ENCODE peak calls at places on chromosomes 12 and 14, in four cellular contexts. One of them, this sample, is unnamed.

GRCh38 chr12:3130053-3130805 is 53.0 kb downstream of the TSPAN9 start:
- DNase-seq in GM23338: no peak
- DNase-seq in SK-N-SH: peak
- DNase-seq in K562: no peak
- DNase-seq in this sample: no peak

GRCh38 chr12:106010746-106011145 is 128.0 kb downstream of the NUAK1 start:
- DNase-seq in SK-N-SH: no peak
- DNase-seq in K562: no peak
- DNase-seq in GM23338: no peak
- DNase-seq in this sample: no peak

GRCh38 chr14:20811994-20812393 is 9.3 kb upstream of the RNASE1 start:
- DNase-seq in K562: no peak
- DNase-seq in GM23338: no peak
- DNase-seq in SK-N-SH: no peak
- DNase-seq in this sample: no peak

GRCh38 chr12:116855744-116856470 is 25.3 kb downstream of the HRK start:
- DNase-seq in GM23338: no peak
- DNase-seq in K562: no peak
- DNase-seq in SK-N-SH: no peak
- DNase-seq in this sample: no peak

GRCh38 chr12:65895759-65896656 is 71.7 kb downstream of the HMGA2 start:
- DNase-seq in GM23338: peak
- DNase-seq in SK-N-SH: no peak
- DNase-seq in K562: no peak
- DNase-seq in this sample: no peak

GRCh38 chr14:50025776-50026175 is 90.6 kb downstream of the VCPKMT start:
- DNase-seq in SK-N-SH: no peak
- DNase-seq in GM23338: no peak
- DNase-seq in K562: no peak
- DNase-seq in this sample: no peak

GRCh38 chr14:22159968-22160367 is 429.1 kb downstream of the DAD1 start:
- DNase-seq in GM23338: no peak
- DNase-seq in K562: no peak
- DNase-seq in SK-N-SH: no peak
- DNase-seq in this sample: no peak

GRCh38 chr12:128813883-128814282 is 9.9 kb downstream of the SLC15A4 start:
- DNase-seq in SK-N-SH: no peak
- DNase-seq in K562: no peak
- DNase-seq in GM23338: no peak
- DNase-seq in this sample: no peak

DNA sequence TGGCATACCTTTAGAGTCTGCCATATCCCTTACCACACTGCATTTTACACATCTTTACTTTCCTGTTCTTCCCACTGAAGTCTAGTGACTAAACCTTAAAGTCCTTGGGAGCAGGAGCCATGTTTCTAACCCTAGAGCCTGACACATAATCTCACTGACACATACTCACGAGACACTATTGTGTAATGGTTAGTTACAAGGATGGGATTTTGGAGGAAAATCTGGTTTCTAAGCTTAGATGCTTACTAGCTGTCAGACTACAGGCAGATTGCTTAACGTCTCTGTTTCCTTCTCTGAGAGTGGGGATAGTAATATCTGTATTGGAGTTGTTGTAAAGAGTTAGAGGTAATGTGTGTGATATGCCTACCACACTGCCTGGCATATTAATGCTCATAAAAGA is 6.2 kb upstream of the DYRK4 start:
- DNase-seq in SK-N-SH: no peak
- DNase-seq in GM23338: no peak
- DNase-seq in K562: no peak
- DNase-seq in this sample: no peak
- TF ChIP-seq REST in SK-N-SH: no peak
- TF ChIP-seq REST in GM23338: no peak
- TF ChIP-seq REST in K562: no peak
- TF ChIP-seq REST in this sample: no peak

DNA sequence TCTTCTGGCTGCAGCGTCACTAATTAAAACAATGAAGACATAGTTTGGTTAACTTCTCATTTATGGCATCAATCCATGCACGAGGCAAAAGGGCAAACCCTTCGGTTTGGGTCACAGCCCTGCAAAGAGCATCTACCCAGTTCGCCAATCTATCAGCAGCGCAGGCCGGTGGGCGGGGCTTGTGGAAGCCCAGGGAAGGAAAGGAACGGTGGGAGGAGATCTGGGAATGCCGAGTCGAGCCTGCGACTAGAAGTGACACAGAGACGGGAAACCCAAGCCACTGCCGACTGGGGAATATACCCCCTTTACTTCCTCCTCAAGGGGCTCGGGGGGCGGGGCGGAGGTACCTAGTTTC is 463 bp downstream of the KICS2 start:
- DNase-seq in GM23338: peak
- DNase-seq in SK-N-SH: peak
- DNase-seq in K562: peak
- DNase-seq in this sample: peak
- TF ChIP-seq REST in GM23338: no peak
- TF ChIP-seq REST in SK-N-SH: no peak
- TF ChIP-seq REST in K562: no peak
- TF ChIP-seq REST in this sample: no peak

DNA sequence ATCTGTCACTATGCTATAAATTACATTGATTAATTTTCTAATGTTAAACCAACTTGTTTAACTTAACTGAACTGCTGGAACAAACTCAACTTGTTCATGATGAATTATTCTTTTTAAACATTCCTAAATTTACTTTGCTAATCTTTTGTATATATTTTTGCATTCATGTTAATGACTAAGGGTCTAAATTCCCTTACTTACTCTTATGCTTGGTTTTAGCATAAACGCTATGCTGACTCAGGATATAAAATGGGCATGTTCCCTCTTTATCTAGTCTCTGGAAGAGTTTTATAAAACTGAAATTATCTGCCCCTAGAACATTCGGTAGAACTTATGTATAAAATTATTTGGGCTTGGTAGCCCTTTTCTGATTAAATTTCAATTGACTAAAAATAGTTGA is 342.8 kb upstream of the DIO2 start:
- DNase-seq in K562: no peak
- DNase-seq in SK-N-SH: no peak
- DNase-seq in GM23338: no peak
- DNase-seq in this sample: no peak
- TF ChIP-seq REST in K562: no peak
- TF ChIP-seq REST in SK-N-SH: no peak
- TF ChIP-seq REST in GM23338: no peak
- TF ChIP-seq REST in this sample: no peak

GRCh38 chr12:27970391-27970980 is 2.0 kb downstream of the PTHLH start:
- DNase-seq in GM23338: peak
- DNase-seq in K562: no peak
- DNase-seq in SK-N-SH: peak
- DNase-seq in this sample: no peak

GRCh38 chr12:27970981-27971489 is 1.5 kb downstream of the PTHLH start:
- DNase-seq in GM23338: peak
- DNase-seq in K562: no peak
- DNase-seq in SK-N-SH: peak
- DNase-seq in this sample: no peak

GRCh38 chr12:27969011-27969900 is 3.3 kb downstream of the PTHLH start:
- DNase-seq in SK-N-SH: peak
- DNase-seq in GM23338: peak
- DNase-seq in K562: no peak
- DNase-seq in this sample: no peak

GRCh38 chr12:27971606-27972005 is 927 bp downstream of the PTHLH start:
- DNase-seq in K562: no peak
- DNase-seq in GM23338: no peak
- DNase-seq in SK-N-SH: no peak
- DNase-seq in this sample: no peak

DNA sequence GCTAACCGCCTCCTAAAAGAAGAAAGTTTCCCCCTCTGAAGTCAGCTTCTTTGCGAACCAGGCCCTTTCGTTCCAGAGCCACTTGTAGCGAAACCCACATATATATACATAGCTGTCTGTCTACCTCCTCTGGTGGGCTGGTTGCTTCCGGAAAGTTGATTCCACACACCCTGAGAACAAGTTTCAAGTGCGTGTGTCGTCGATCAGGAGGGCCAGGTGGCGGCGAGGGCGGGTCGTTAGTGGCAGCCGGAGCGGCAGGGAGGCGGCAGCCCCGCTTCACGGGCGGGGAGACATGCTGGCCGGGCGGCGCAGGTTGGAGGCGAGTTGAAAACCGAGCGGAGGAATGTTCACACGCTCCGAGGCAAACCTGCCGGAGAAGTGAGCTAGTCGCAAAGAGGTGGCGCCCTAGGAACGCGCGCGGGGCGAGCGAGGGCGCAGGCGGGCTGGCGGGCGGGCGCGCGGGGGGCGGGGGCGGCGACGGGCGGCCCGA is 2.6 kb downstream of the PTHLH start:
- DNase-seq in K562: peak
- DNase-seq in SK-N-SH: no peak
- DNase-seq in GM23338: peak
- DNase-seq in this sample: no peak
- TF ChIP-seq REST in K562: no peak
- TF ChIP-seq REST in SK-N-SH: no peak
- TF ChIP-seq REST in GM23338: no peak
- TF ChIP-seq REST in this sample: no peak

GRCh38 chr14:92460916-92461579 is 52.5 kb upstream of the RIN3 start:
- DNase-seq in SK-N-SH: no peak
- DNase-seq in K562: no peak
- DNase-seq in GM23338: peak
- DNase-seq in this sample: no peak
- TF ChIP-seq REST in SK-N-SH: no peak
- TF ChIP-seq REST in K562: no peak
- TF ChIP-seq REST in GM23338: no peak
- TF ChIP-seq REST in this sample: no peak

GRCh38 chr14:81455344-81455743 is 55.2 kb upstream of the STON2 start:
- DNase-seq in K562: no peak
- DNase-seq in GM23338: no peak
- DNase-seq in SK-N-SH: no peak
- DNase-seq in this sample: no peak

GRCh38 chr14:81452766-81453165 is 52.6 kb upstream of the STON2 start:
- DNase-seq in GM23338: no peak
- DNase-seq in SK-N-SH: peak
- DNase-seq in K562: no peak
- DNase-seq in this sample: no peak

GRCh38 chr14:81454572-81455218 is 54.6 kb upstream of the STON2 start:
- DNase-seq in GM23338: no peak
- DNase-seq in SK-N-SH: no peak
- DNase-seq in K562: no peak
- DNase-seq in this sample: no peak

GRCh38 chr14:81452341-81452740 is 52.2 kb upstream of the STON2 start:
- DNase-seq in GM23338: no peak
- DNase-seq in K562: no peak
- DNase-seq in SK-N-SH: no peak
- DNase-seq in this sample: no peak

DNA sequence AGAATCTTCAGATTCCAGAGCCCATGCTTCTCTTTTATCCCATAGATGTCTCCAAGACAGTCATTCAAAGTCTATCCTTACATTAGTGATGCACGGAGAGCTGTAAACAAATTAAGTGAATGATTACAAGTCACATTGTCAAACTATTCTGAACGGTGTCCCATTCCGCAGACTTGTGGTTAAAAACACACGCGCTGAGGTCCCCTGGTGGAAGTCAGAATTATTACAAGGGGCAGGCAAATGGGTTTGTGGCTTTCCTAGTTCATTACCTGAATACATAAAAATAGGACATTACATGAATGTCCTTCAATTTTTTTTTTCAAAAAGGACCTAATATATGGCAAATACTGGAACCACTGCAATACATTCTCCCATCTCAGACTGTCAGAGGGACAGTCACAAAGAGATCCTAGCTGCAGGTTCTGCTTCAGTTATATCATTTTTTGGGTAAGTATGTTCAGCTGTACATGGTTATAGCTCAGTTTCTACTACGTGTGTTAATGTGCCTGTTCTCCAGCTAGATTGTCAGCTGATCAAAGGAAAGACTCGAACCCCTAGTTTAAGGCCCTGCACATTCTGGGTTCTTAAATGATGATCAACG is 53.1 kb upstream of the STON2 start:
- DNase-seq in SK-N-SH: peak
- DNase-seq in GM23338: peak
- DNase-seq in K562: peak
- DNase-seq in this sample: peak
- TF ChIP-seq REST in SK-N-SH: no peak
- TF ChIP-seq REST in GM23338: no peak
- TF ChIP-seq REST in K562: no peak
- TF ChIP-seq REST in this sample: no peak

GRCh38 chr12:95730457-95730856 is 60.1 kb downstream of the NTN4 start:
- DNase-seq in SK-N-SH: no peak
- DNase-seq in GM23338: no peak
- DNase-seq in K562: no peak
- DNase-seq in this sample: no peak

GRCh38 chr12:95736631-95737030 is 53.9 kb downstream of the NTN4 start:
- DNase-seq in K562: no peak
- DNase-seq in SK-N-SH: no peak
- DNase-seq in GM23338: no peak
- DNase-seq in this sample: no peak

GRCh38 chr12:95731519-95731958 is 59.0 kb downstream of the NTN4 start:
- DNase-seq in SK-N-SH: no peak
- DNase-seq in GM23338: no peak
- DNase-seq in K562: no peak
- DNase-seq in this sample: no peak

GRCh38 chr12:95738024-95738611 is 52.4 kb downstream of the NTN4 start:
- DNase-seq in GM23338: no peak
- DNase-seq in SK-N-SH: no peak
- DNase-seq in K562: no peak
- DNase-seq in this sample: no peak

DNA sequence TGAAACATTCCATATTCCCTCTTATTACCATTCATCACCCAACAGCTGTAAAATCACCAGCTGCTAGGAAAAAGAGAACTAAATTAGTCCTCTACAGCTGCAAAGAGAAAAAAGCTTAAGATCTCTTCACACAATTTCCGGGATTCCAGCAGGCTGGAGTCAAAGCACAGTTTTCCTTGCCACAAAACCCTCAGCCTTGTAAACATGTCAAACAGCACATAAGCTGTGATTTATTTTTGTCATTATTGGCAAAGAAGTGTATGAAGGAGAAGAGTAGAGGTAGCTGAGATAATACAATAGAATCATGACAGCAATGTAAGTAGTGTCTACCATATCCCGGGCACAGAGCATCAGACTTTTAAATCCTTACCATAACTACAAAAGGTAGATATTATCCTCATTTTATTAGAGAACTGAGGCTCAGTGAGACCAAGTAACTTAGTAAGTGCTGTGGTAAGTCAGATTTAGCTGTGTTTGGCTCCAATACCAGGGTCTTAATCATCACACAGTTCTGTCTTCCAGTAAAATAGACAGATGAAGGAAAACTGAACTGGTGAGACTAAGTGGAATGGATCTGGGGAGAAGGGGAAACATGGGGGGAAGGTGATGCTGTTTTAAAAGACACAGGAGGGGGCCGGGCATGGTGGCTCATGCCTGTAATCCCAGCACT is 57.3 kb downstream of the NTN4 start:
- DNase-seq in SK-N-SH: no peak
- DNase-seq in GM23338: no peak
- DNase-seq in K562: no peak
- DNase-seq in this sample: no peak
- TF ChIP-seq REST in SK-N-SH: no peak
- TF ChIP-seq REST in GM23338: no peak
- TF ChIP-seq REST in K562: no peak
- TF ChIP-seq REST in this sample: no peak

GRCh38 chr12:104516821-104517220 is 60.1 kb downstream of the CHST11 start:
- DNase-seq in GM23338: no peak
- DNase-seq in K562: no peak
- DNase-seq in SK-N-SH: no peak
- DNase-seq in this sample: no peak
- TF ChIP-seq REST in GM23338: no peak
- TF ChIP-seq REST in K562: no peak
- TF ChIP-seq REST in SK-N-SH: no peak
- TF ChIP-seq REST in this sample: no peak

GRCh38 chr14:91158091-91158790 is 44.4 kb downstream of the DGLUCY start:
- DNase-seq in SK-N-SH: no peak
- DNase-seq in GM23338: no peak
- DNase-seq in K562: no peak
- DNase-seq in this sample: no peak
- TF ChIP-seq REST in SK-N-SH: no peak
- TF ChIP-seq REST in GM23338: no peak
- TF ChIP-seq REST in K562: no peak
- TF ChIP-seq REST in this sample: no peak